ENCODE peak calls at places on chromosome 4, in five cellular contexts. X is ELR, S is HTR-8/SVneo, L is stromal cell of bone marrow, D is MM.1S. T is an unnamed sample.

GRCh38 chr4:156201050-156201449 is 247.4 kb upstream of the CTSO start:
- DNase-seq in X (no peak), S (no peak), L (no peak), D (peak; percentile 27), T (no peak)

GRCh38 chr4:113553082-113553481 is 208.5 kb downstream of the CAMK2D start:
- DNase-seq in X (no peak), S (no peak), L (no peak), D (no peak), T (no peak)

GRCh38 chr4:133995243-133995960 is 206.2 kb downstream of the PABPC4L start:
- DNase-seq in X (no peak), S (no peak), L (no peak), D (no peak), T (no peak)

GRCh38 chr4:85762204-85762884 is 287.4 kb downstream of the ARHGAP24 start:
- DNase-seq in X (peak; percentile 88), S (no peak), L (peak; percentile 89), D (no peak), T (no peak)

GRCh38 chr4:65344278-65344825 is 325.9 kb downstream of the EPHA5 start:
- DNase-seq in X (no peak), S (no peak), L (no peak), D (no peak), T (no peak)

GRCh38 chr4:123786955-123787354 is 390.4 kb downstream of the SPRY1 start:
- DNase-seq in X (no peak), S (no peak), L (no peak), D (no peak), T (no peak)

GRCh38 chr4:22385615-22386014 is 130.3 kb downstream of the ADGRA3 start:
- DNase-seq in X (peak; percentile 89), S (peak; percentile 37), L (peak; percentile 39), D (no peak), T (no peak)

GRCh38 chr4:60579335-60579734 is 620.8 kb upstream of the ADGRL3 start:
- DNase-seq in X (peak; percentile 47), S (no peak), L (peak; percentile 6), D (no peak), T (no peak)

GRCh38 chr4:48472794-48473193 is 10.3 kb upstream of the SLC10A4 start:
- DNase-seq in X (no peak), S (no peak), L (no peak), D (no peak), T (no peak)

GRCh38 chr4:133156096-133156495 is 7.0 kb downstream of the PCDH10 start:
- DNase-seq in X (no peak), S (no peak), L (no peak), D (no peak), T (no peak)

GRCh38 chr4:125728568-125728967 is 413.8 kb downstream of the FAT4 start:
- DNase-seq in X (peak; percentile 96), S (peak; percentile 37), L (peak; percentile 87), D (no peak), T (no peak)

GRCh38 chr4:117417856-117418255 is 332.5 kb upstream of the TRAM1L1 start:
- DNase-seq in X (peak; percentile 42), S (no peak), L (no peak), D (no peak), T (no peak)

GRCh38 chr4:7854697-7855370 is 84.8 kb downstream of the AFAP1 start:
- DNase-seq in X (no peak), S (no peak), L (no peak), D (no peak), T (no peak)

GRCh38 chr4:128153795-128154194 is 92.7 kb downstream of the LARP1B start:
- DNase-seq in X (no peak), S (peak; percentile 29), L (no peak), D (no peak), T (no peak)

GRCh38 chr4:7902101-7902553 is 37.5 kb downstream of the AFAP1 start:
- DNase-seq in X (no peak), S (no peak), L (no peak), D (no peak), T (no peak)

GRCh38 chr4:12319765-12320164 is 891.1 kb upstream of the HS3ST1 start:
- DNase-seq in X (no peak), S (no peak), L (no peak), D (no peak), T (no peak)

GRCh38 chr4:173486714-173487392 is 43.2 kb downstream of the HAND2 start:
- DNase-seq in X (no peak), S (no peak), L (no peak), D (no peak), T (no peak)

GRCh38 chr4:151246742-151247141 is 30.2 kb upstream of the PRSS48 start:
- DNase-seq in X (no peak), S (no peak), L (no peak), D (no peak), T (no peak)

GRCh38 chr4:122914292-122914904 is 8.0 kb downstream of the NUDT6 start:
- DNase-seq in X (peak; percentile 61), S (peak; percentile 17), L (no peak), D (peak; percentile 74), T (no peak)

GRCh38 chr4:165079476-165079875 is 25.8 kb downstream of the TRIM75 start:
- DNase-seq in X (no peak), S (no peak), L (no peak), D (peak; percentile 98), T (peak; percentile 2)

GRCh38 chr4:57993934-57994333 is 883.7 kb upstream of the IGFBP7 start:
- DNase-seq in X (no peak), S (no peak), L (no peak), D (no peak), T (no peak)

GRCh38 chr4:186723207-186724047 is at the start of gene FAT1:
- DNase-seq in X (peak; percentile 82), S (peak; percentile 60), L (peak; percentile 65), D (peak; percentile 74), T (no peak)

GRCh38 chr4:173121044-173121685 is 47.4 kb upstream of the GALNT7 start:
- DNase-seq in X (peak; percentile 2), S (no peak), L (no peak), D (peak; percentile 88), T (no peak)

GRCh38 chr4:92047209-92047877 is 256.4 kb upstream of the GRID2 start:
- DNase-seq in X (no peak), S (peak; percentile 1), L (peak; percentile 6), D (no peak), T (no peak)

GRCh38 chr4:4415806-4416805 is 29.2 kb downstream of the NSG1 start:
- DNase-seq in X (no peak), S (no peak), L (no peak), D (no peak), T (no peak)

GRCh38 chr4:84878090-84878489 is 88.4 kb downstream of the WDFY3 start:
- DNase-seq in X (peak; percentile 95), S (peak; percentile 31), L (peak; percentile 28), D (no peak), T (no peak)

GRCh38 chr4:163595590-163595989 is 101.1 kb downstream of the TMA16 start:
- DNase-seq in X (no peak), S (no peak), L (no peak), D (no peak), T (no peak)

GRCh38 chr4:10582059-10582686 is 102.4 kb downstream of the CLNK start:
- DNase-seq in X (peak; percentile 65), S (peak; percentile 21), L (peak; percentile 37), D (peak; percentile 37), T (peak; percentile 40)

GRCh38 chr4:109472343-109472761 is 38.7 kb downstream of the SEC24B start:
- DNase-seq in X (peak; percentile 67), S (no peak), L (peak; percentile 25), D (no peak), T (no peak)

GRCh38 chr4:76307670-76308014 is 1.1 kb downstream of the STBD1 start:
- DNase-seq in X (no peak), S (no peak), L (no peak), D (peak; percentile 62), T (no peak)

GRCh38 chr4:88963817-88964216 is 93.2 kb downstream of the FAM13A start:
- DNase-seq in X (peak; percentile 56), S (no peak), L (no peak), D (no peak), T (no peak)

GRCh38 chr4:17613761-17614415 is 553 bp upstream of the MED28 start:
- DNase-seq in X (peak; percentile 93), S (peak; percentile 56), L (peak; percentile 63), D (peak; percentile 27), T (no peak)

GRCh38 chr4:87543835-87544461 is 14.8 kb upstream of the SPARCL1 start:
- DNase-seq in X (peak; percentile 62), S (peak; percentile 33), L (peak; percentile 47), D (peak; percentile 28), T (no peak)

GRCh38 chr4:185144601-185145240 is 1.7 kb downstream of the SLC25A4 start:
- DNase-seq in X (no peak), S (no peak), L (no peak), D (no peak), T (no peak)

GRCh38 chr4:31360786-31361185 is 640.6 kb downstream of the PCDH7 start:
- DNase-seq in X (peak; percentile 3), S (no peak), L (peak; percentile 25), D (no peak), T (no peak)

GRCh38 chr4:3307060-3307459 is 14.2 kb downstream of the RGS12 start:
- DNase-seq in X (no peak), S (no peak), L (no peak), D (no peak), T (no peak)

T was measured in NCI-H2081 treated with DMSO at 0.1 percent for 48 hours.